ENCODE peak calls at places on chromosome 5, in four cellular contexts. E is K562, I is GM12878, C is HL-60. R is an unnamed sample.

GRCh38 chr5:139494832-139495231 is 12.3 kb upstream of the STING1 start:
- DNase-seq in E (no peak), I (no peak), C (no peak), R (no peak)

GRCh38 chr5:77563475-77563874 is 71.4 kb upstream of the WDR41 start:
- DNase-seq in E (no peak), I (no peak), C (no peak), R (no peak)

GRCh38 chr5:129460951-129461815 is 1.1 kb downstream of the ADAMTS19 start:
- DNase-seq in E (peak; percentile 4), I (no peak), C (peak; percentile 1), R (peak; percentile 25)

GRCh38 chr5:119400248-119400647 is 44.4 kb downstream of the TNFAIP8 start:
- DNase-seq in E (peak; percentile 53), I (no peak), C (no peak), R (no peak)

GRCh38 chr5:154783774-154784460 is 28.7 kb downstream of the LARP1 start:
- DNase-seq in E (peak; percentile 50), I (peak; percentile 43), C (no peak), R (no peak)

GRCh38 chr5:167245871-167246270 is 1045.6 kb upstream of the WWC1 start:
- DNase-seq in E (no peak), I (no peak), C (no peak), R (no peak)

GRCh38 chr5:96048763-96049162 is 87.1 kb upstream of the ELL2 start:
- DNase-seq in E (peak; percentile 82), I (no peak), C (no peak), R (no peak)

GRCh38 chr5:17294639-17295311 is 77.3 kb downstream of the BASP1 start:
- DNase-seq in E (no peak), I (no peak), C (no peak), R (no peak)

GRCh38 chr5:22057012-22057411 is 796.1 kb downstream of the CDH12 start:
- DNase-seq in E (no peak), I (no peak), C (no peak), R (no peak)

GRCh38 chr5:81506900-81507588 is 113.1 kb upstream of the ACOT12 start:
- DNase-seq in E (peak; percentile 83), I (peak; percentile 67), C (peak; percentile 68), R (peak; percentile 28)

GRCh38 chr5:116378007-116378831 is 196.4 kb downstream of the SEMA6A start:
- DNase-seq in E (no peak), I (no peak), C (no peak), R (no peak)

GRCh38 chr5:22846686-22847085 is 6.5 kb downstream of the CDH12 start:
- DNase-seq in E (no peak), I (no peak), C (no peak), R (no peak)

GRCh38 chr5:72702881-72703434 is 113.5 kb upstream of the TNPO1 start:
- DNase-seq in E (no peak), I (no peak), C (no peak), R (no peak)

GRCh38 chr5:146541956-146542849 is 26.2 kb upstream of the GPR151 start:
- DNase-seq in E (peak; percentile 75), I (no peak), C (peak; percentile 73), R (peak; percentile 41)

GRCh38 chr5:113050606-113051391 is 74.2 kb downstream of the DCP2 start:
- DNase-seq in E (no peak), I (no peak), C (no peak), R (no peak)

GRCh38 chr5:36777105-36777757 is 99.3 kb upstream of the NIPBL start:
- DNase-seq in E (peak; percentile 40), I (no peak), C (peak; percentile 14), R (no peak)

GRCh38 chr5:141039517-141039916 is 11.7 kb upstream of the PCDHB1 start:
- DNase-seq in E (no peak), I (no peak), C (no peak), R (no peak)

GRCh38 chr5:76999451-76999850 is 30.8 kb upstream of the AGGF1 start:
- DNase-seq in E (no peak), I (no peak), C (peak; percentile 15), R (no peak)

GRCh38 chr5:43409809-43410271 is 2.4 kb downstream of the CCL28 start:
- DNase-seq in E (no peak), I (no peak), C (no peak), R (no peak)

GRCh38 chr5:135191084-135191826 is 157.2 kb upstream of the PITX1 start:
- DNase-seq in E (peak; percentile 88), I (no peak), C (peak; percentile 60), R (peak; percentile 77)

GRCh38 chr5:135176991-135177390 is 143.0 kb upstream of the PITX1 start:
- DNase-seq in E (no peak), I (no peak), C (no peak), R (no peak)

GRCh38 chr5:32276173-32276853 is 36.4 kb downstream of the MTMR12 start:
- DNase-seq in E (no peak), I (no peak), C (peak; percentile 50), R (no peak)

GRCh38 chr5:83472508-83473343 is 1.2 kb downstream of the VCAN start:
- DNase-seq in E (peak; percentile 17), I (no peak), C (no peak), R (peak; percentile 32)

GRCh38 chr5:109291090-109291489 is 118.7 kb downstream of the PJA2 start:
- DNase-seq in E (peak; percentile 12), I (no peak), C (no peak), R (no peak)

GRCh38 chr5:74334034-74334433 is 306.5 kb downstream of the ENC1 start:
- DNase-seq in E (peak; percentile 78), I (no peak), C (no peak), R (no peak)

GRCh38 chr5:179301796-179302195 is 43.5 kb downstream of the ADAMTS2 start:
- DNase-seq in E (no peak), I (no peak), C (no peak), R (no peak)

GRCh38 chr5:179313849-179314521 is 31.3 kb downstream of the ADAMTS2 start:
- DNase-seq in E (no peak), I (no peak), C (no peak), R (no peak)

GRCh38 chr5:98468188-98468869 is 305.1 kb upstream of the RGMB start:
- DNase-seq in E (no peak), I (no peak), C (no peak), R (no peak)

GRCh38 chr5:146947181-146947941 is 68.8 kb upstream of the PPP2R2B start:
- DNase-seq in E (peak; percentile 23), I (no peak), C (peak; percentile 48), R (no peak)

GRCh38 chr5:168697034-168697720 is 118.0 kb upstream of the PANK3 start:
- DNase-seq in E (no peak), I (no peak), C (no peak), R (no peak)

GRCh38 chr5:139495644-139496435 is 13.3 kb upstream of the STING1 start:
- DNase-seq in E (no peak), I (no peak), C (peak; percentile 9), R (no peak)

GRCh38 chr5:115414406-115415142 is 118.1 kb upstream of the CCDC112 start:
- DNase-seq in E (no peak), I (no peak), C (peak; percentile 1), R (no peak)

GRCh38 chr5:75469017-75469416 is 42.4 kb downstream of the CERT1 start:
- DNase-seq in E (no peak), I (no peak), C (no peak), R (no peak)

GRCh38 chr5:116953251-116953934 is 378.8 kb upstream of the SEMA6A start:
- DNase-seq in E (no peak), I (no peak), C (no peak), R (no peak)

GRCh38 chr5:150412319-150413175 is at the start of gene CD74:
- DNase-seq in E (no peak), I (peak; percentile 97), C (peak; percentile 77), R (peak; percentile 72)

GRCh38 chr5:90446961-90447360 is 27.6 kb downstream of the MBLAC2 start:
- DNase-seq in E (no peak), I (no peak), C (no peak), R (no peak)

GRCh38 chr5:33513786-33514185 is 73.0 kb downstream of the TARS1 start:
- DNase-seq in E (no peak), I (no peak), C (no peak), R (no peak)

GRCh38 chr5:180806351-180807011 is 3.9 kb upstream of the MGAT1 start:
- DNase-seq in E (no peak), I (no peak), C (peak; percentile 58), R (no peak)

DNA sequence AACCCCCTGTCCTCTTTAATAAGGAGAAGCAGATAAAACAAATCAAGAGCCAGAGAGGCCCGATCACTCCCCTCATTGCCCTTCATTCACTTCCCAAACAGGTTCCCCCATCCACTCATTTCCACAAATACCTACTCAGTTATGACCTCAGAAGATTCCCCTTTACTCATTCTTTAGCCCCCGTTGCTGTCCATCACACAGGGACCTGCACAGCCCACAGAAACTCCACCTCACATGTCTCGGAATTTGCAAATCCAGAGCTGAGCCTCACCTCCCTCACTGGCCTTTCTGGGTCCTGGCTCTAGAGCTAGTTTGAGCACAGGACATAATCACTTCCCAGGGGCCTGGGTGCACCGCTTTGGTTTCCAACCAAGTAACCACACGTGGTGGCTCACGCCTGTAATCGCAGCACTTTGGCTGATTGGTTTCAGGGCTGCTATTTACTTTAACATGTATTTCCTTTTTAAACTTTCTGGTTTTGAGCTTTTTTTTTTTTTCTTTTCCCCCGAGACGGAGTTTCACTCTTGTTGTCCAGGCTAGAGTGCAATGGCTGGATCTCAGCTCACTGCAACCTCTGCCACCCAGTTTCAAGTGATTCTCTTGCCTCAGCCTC is 17.8 kb downstream of the ATP6V0E1 start:
- DNase-seq in E (no peak), I (peak; percentile 51), C (no peak), R (no peak)
- TF ChIP-seq SPI1 in E (no peak), I (no peak), C (no peak), R (no peak)

DNA sequence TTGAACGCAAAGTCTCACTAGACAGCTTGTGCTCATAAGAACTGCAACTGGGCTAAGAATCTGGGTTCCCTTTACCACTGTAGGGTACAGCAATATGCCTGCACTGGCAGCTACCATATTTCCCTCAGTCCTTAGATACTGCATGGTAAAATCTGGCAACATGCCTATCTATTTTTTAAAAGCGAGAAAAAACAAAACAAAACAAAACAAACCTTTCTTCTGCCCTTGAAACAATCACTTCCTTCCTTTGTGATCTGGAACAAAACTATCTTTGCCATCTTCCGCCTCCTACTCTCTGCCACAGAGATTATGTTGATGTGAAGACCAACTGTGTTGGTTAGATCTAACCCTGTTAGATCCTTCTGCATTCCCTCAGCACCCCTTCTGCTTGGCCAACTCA is 242.9 kb downstream of the EBF1 start:
- DNase-seq in E (no peak), I (no peak), C (no peak), R (no peak)
- TF ChIP-seq SPI1 in E (no peak), I (no peak), C (no peak), R (peak; percentile 21)

DNA sequence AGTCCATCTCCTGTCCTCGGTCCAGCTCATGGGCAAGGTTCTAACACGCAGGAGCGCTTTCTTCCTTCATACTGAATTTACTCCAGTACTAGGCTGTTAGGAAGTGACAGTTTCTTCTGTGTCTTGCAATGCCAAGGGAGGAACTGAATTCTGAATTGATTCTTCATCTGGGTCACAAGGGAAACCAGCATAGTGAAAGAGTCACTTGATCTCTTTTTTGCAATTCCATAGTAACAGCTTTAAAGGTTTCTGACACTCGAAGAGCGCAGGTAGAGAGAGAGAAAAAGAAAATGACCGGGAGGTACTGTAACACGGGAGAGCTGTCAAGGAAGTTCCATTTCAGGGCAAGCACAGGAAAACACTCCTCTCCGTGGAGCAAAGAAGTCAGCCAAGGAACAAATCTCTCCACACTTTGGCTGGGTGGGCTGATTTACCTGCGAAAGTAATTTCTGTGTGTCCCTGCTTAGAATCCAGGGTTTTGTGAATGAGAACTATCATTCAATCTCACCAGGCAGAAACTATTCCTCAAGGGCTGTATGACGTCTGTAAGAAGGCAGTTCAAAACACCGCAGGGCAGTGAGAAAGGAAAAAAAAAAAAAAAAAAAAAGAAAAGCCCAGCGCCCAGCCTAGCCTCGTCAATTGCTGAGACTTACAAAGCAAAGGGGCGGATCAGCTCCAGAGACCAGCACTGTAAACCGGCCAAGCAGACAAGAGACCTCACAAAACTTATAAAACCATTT is 617.8 kb downstream of the PDE4D start:
- DNase-seq in E (no peak), I (no peak), C (no peak), R (no peak)
- TF ChIP-seq SPI1 in E (no peak), I (no peak), C (peak; percentile 39), R (no peak)

GRCh38 chr5:143957455-143957854 is 145.5 kb downstream of the HMHB1 start:
- DNase-seq in E (no peak), I (no peak), C (no peak), R (no peak)
- TF ChIP-seq SPI1 in E (no peak), I (no peak), C (no peak), R (no peak)

R was measured in GM12891.